ENCODE peak calls at places on chromosomes 5 and 9, in seven cellular contexts. One of them, this sample, is unnamed.
A peak's percentile ranks its signal among the peaks of the same experiment; 100 is the strongest.

GRCh38 chr5:53820119-53820801 is 259.8 kb downstream of the NDUFS4 start:
- DNase-seq in colonic mucosa: no peak
- DNase-seq in mammary epithelial cell: no peak
- DNase-seq in SK-N-MC: no peak
- DNase-seq in T-helper 17 cell: no peak
- DNase-seq in PC-9: no peak
- DNase-seq in left ventricle myocardium inferior: no peak
- DNase-seq in this sample: no peak

GRCh38 chr5:159936686-159937329 is 20.5 kb downstream of the ADRA1B start:
- DNase-seq in colonic mucosa: no peak
- DNase-seq in mammary epithelial cell: peak; percentile 91
- DNase-seq in SK-N-MC: no peak
- DNase-seq in T-helper 17 cell: no peak
- DNase-seq in PC-9: no peak
- DNase-seq in left ventricle myocardium inferior: no peak
- DNase-seq in this sample: no peak

GRCh38 chr9:129211686-129212085 is 33.6 kb upstream of the IER5L start:
- DNase-seq in colonic mucosa: no peak
- DNase-seq in mammary epithelial cell: no peak
- DNase-seq in SK-N-MC: no peak
- DNase-seq in T-helper 17 cell: no peak
- DNase-seq in PC-9: no peak
- DNase-seq in left ventricle myocardium inferior: no peak
- DNase-seq in this sample: no peak

GRCh38 chr9:113687680-113688371 is 188.3 kb upstream of the ZNF618 start:
- DNase-seq in colonic mucosa: no peak
- DNase-seq in mammary epithelial cell: no peak
- DNase-seq in SK-N-MC: no peak
- DNase-seq in T-helper 17 cell: no peak
- DNase-seq in PC-9: no peak
- DNase-seq in left ventricle myocardium inferior: no peak
- DNase-seq in this sample: no peak

GRCh38 chr9:90642570-90643539 is at the start of gene DIRAS2:
- DNase-seq in colonic mucosa: peak; percentile 27
- DNase-seq in mammary epithelial cell: peak; percentile 59
- DNase-seq in SK-N-MC: no peak
- DNase-seq in T-helper 17 cell: no peak
- DNase-seq in PC-9: peak; percentile 72
- DNase-seq in left ventricle myocardium inferior: peak; percentile 22
- DNase-seq in this sample: no peak

GRCh38 chr5:69329905-69330489 is 2.6 kb downstream of the CCDC125 start:
- DNase-seq in colonic mucosa: no peak
- DNase-seq in mammary epithelial cell: no peak
- DNase-seq in SK-N-MC: no peak
- DNase-seq in T-helper 17 cell: no peak
- DNase-seq in PC-9: peak; percentile 49
- DNase-seq in left ventricle myocardium inferior: no peak
- DNase-seq in this sample: no peak

GRCh38 chr5:159231167-159231566 is 21.8 kb upstream of the RNF145 start:
- DNase-seq in colonic mucosa: no peak
- DNase-seq in mammary epithelial cell: no peak
- DNase-seq in SK-N-MC: no peak
- DNase-seq in T-helper 17 cell: no peak
- DNase-seq in PC-9: no peak
- DNase-seq in left ventricle myocardium inferior: no peak
- DNase-seq in this sample: no peak

GRCh38 chr9:132214027-132214622 is 52.3 kb downstream of the NTNG2 start:
- DNase-seq in colonic mucosa: no peak
- DNase-seq in mammary epithelial cell: peak; percentile 79
- DNase-seq in SK-N-MC: no peak
- DNase-seq in T-helper 17 cell: no peak
- DNase-seq in PC-9: peak; percentile 42
- DNase-seq in left ventricle myocardium inferior: peak; percentile 79
- DNase-seq in this sample: peak; percentile 59

GRCh38 chr5:32231929-32232328 is 57.8 kb upstream of the GOLPH3 start:
- DNase-seq in colonic mucosa: no peak
- DNase-seq in mammary epithelial cell: no peak
- DNase-seq in SK-N-MC: no peak
- DNase-seq in T-helper 17 cell: no peak
- DNase-seq in PC-9: no peak
- DNase-seq in left ventricle myocardium inferior: no peak
- DNase-seq in this sample: no peak

GRCh38 chr5:54793612-54794436 is 191.6 kb downstream of the ESM1 start:
- DNase-seq in colonic mucosa: no peak
- DNase-seq in mammary epithelial cell: no peak
- DNase-seq in SK-N-MC: no peak
- DNase-seq in T-helper 17 cell: no peak
- DNase-seq in PC-9: no peak
- DNase-seq in left ventricle myocardium inferior: no peak
- DNase-seq in this sample: no peak

GRCh38 chr9:35258665-35259474 is 97.1 kb downstream of the UNC13B start:
- DNase-seq in colonic mucosa: peak; percentile 78
- DNase-seq in mammary epithelial cell: peak; percentile 51
- DNase-seq in SK-N-MC: peak; percentile 52
- DNase-seq in T-helper 17 cell: peak; percentile 21
- DNase-seq in PC-9: peak; percentile 11
- DNase-seq in left ventricle myocardium inferior: peak; percentile 70
- DNase-seq in this sample: no peak

GRCh38 chr5:54743997-54744788 is 226.6 kb downstream of the SNX18 start:
- DNase-seq in colonic mucosa: peak; percentile 30
- DNase-seq in mammary epithelial cell: peak; percentile 95
- DNase-seq in SK-N-MC: peak; percentile 98
- DNase-seq in T-helper 17 cell: no peak
- DNase-seq in PC-9: peak; percentile 52
- DNase-seq in left ventricle myocardium inferior: no peak
- DNase-seq in this sample: no peak

GRCh38 chr5:96151891-96152290 is 190.2 kb upstream of the ELL2 start:
- DNase-seq in colonic mucosa: no peak
- DNase-seq in mammary epithelial cell: no peak
- DNase-seq in SK-N-MC: no peak
- DNase-seq in T-helper 17 cell: no peak
- DNase-seq in PC-9: no peak
- DNase-seq in left ventricle myocardium inferior: no peak
- DNase-seq in this sample: no peak

GRCh38 chr5:160929343-160929742 is 77.3 kb upstream of the ATP10B start:
- DNase-seq in colonic mucosa: peak; percentile 88
- DNase-seq in mammary epithelial cell: no peak
- DNase-seq in SK-N-MC: no peak
- DNase-seq in T-helper 17 cell: no peak
- DNase-seq in PC-9: no peak
- DNase-seq in left ventricle myocardium inferior: no peak
- DNase-seq in this sample: no peak

GRCh38 chr9:107587175-107587963 is 97.8 kb upstream of the KLF4 start:
- DNase-seq in colonic mucosa: peak; percentile 91
- DNase-seq in mammary epithelial cell: no peak
- DNase-seq in SK-N-MC: no peak
- DNase-seq in T-helper 17 cell: no peak
- DNase-seq in PC-9: peak; percentile 39
- DNase-seq in left ventricle myocardium inferior: peak; percentile 50
- DNase-seq in this sample: no peak

GRCh38 chr9:126032135-126032534 is 285.0 kb downstream of the PBX3 start:
- DNase-seq in colonic mucosa: no peak
- DNase-seq in mammary epithelial cell: no peak
- DNase-seq in SK-N-MC: no peak
- DNase-seq in T-helper 17 cell: no peak
- DNase-seq in PC-9: no peak
- DNase-seq in left ventricle myocardium inferior: no peak
- DNase-seq in this sample: no peak

GRCh38 chr5:170467000-170467707 is 36.7 kb upstream of the KCNIP1 start:
- DNase-seq in colonic mucosa: no peak
- DNase-seq in mammary epithelial cell: peak; percentile 94
- DNase-seq in SK-N-MC: no peak
- DNase-seq in T-helper 17 cell: no peak
- DNase-seq in PC-9: no peak
- DNase-seq in left ventricle myocardium inferior: no peak
- DNase-seq in this sample: no peak

GRCh38 chr9:128822407-128823042 is 4.2 kb downstream of the ENDOG start:
- DNase-seq in colonic mucosa: no peak
- DNase-seq in mammary epithelial cell: no peak
- DNase-seq in SK-N-MC: no peak
- DNase-seq in T-helper 17 cell: no peak
- DNase-seq in PC-9: no peak
- DNase-seq in left ventricle myocardium inferior: no peak
- DNase-seq in this sample: no peak

GRCh38 chr9:131008909-131009618 is at the start of gene LAMC3:
- DNase-seq in colonic mucosa: no peak
- DNase-seq in mammary epithelial cell: no peak
- DNase-seq in SK-N-MC: no peak
- DNase-seq in T-helper 17 cell: no peak
- DNase-seq in PC-9: peak; percentile 17
- DNase-seq in left ventricle myocardium inferior: no peak
- DNase-seq in this sample: no peak

GRCh38 chr5:180084638-180085561 is 13.3 kb upstream of the RNF130 start:
- DNase-seq in colonic mucosa: peak; percentile 86
- DNase-seq in mammary epithelial cell: no peak
- DNase-seq in SK-N-MC: no peak
- DNase-seq in T-helper 17 cell: no peak
- DNase-seq in PC-9: peak; percentile 79
- DNase-seq in left ventricle myocardium inferior: no peak
- DNase-seq in this sample: peak; percentile 53

GRCh38 chr9:138022121-138022741 is 144.6 kb downstream of the CACNA1B start:
- DNase-seq in colonic mucosa: no peak
- DNase-seq in mammary epithelial cell: peak; percentile 15
- DNase-seq in SK-N-MC: no peak
- DNase-seq in T-helper 17 cell: no peak
- DNase-seq in PC-9: no peak
- DNase-seq in left ventricle myocardium inferior: no peak
- DNase-seq in this sample: peak; percentile 47

GRCh38 chr9:96515629-96516470 is 65.9 kb downstream of the HABP4 start:
- DNase-seq in colonic mucosa: no peak
- DNase-seq in mammary epithelial cell: no peak
- DNase-seq in SK-N-MC: no peak
- DNase-seq in T-helper 17 cell: no peak
- DNase-seq in PC-9: no peak
- DNase-seq in left ventricle myocardium inferior: no peak
- DNase-seq in this sample: no peak

GRCh38 chr5:58849995-58850667 is 267.3 kb downstream of the RAB3C start:
- DNase-seq in colonic mucosa: peak; percentile 28
- DNase-seq in mammary epithelial cell: peak; percentile 9
- DNase-seq in SK-N-MC: peak; percentile 35
- DNase-seq in T-helper 17 cell: no peak
- DNase-seq in PC-9: peak; percentile 39
- DNase-seq in left ventricle myocardium inferior: no peak
- DNase-seq in this sample: no peak

GRCh38 chr5:172421-172820 is 18.9 kb upstream of the LRRC14B start:
- DNase-seq in colonic mucosa: no peak
- DNase-seq in mammary epithelial cell: no peak
- DNase-seq in SK-N-MC: no peak
- DNase-seq in T-helper 17 cell: no peak
- DNase-seq in PC-9: no peak
- DNase-seq in left ventricle myocardium inferior: no peak
- DNase-seq in this sample: peak; percentile 52

GRCh38 chr5:35842856-35843255 is 13.8 kb upstream of the IL7R start:
- DNase-seq in colonic mucosa: no peak
- DNase-seq in mammary epithelial cell: no peak
- DNase-seq in SK-N-MC: no peak
- DNase-seq in T-helper 17 cell: no peak
- DNase-seq in PC-9: no peak
- DNase-seq in left ventricle myocardium inferior: no peak
- DNase-seq in this sample: no peak
- H3K9me3 ChIP-seq in colonic mucosa: no peaks in the 10 kb centered on the region
- H3K9me3 ChIP-seq in mammary epithelial cell: peaks cover 7% of the 10 kb centered on the region
- H3K9me3 ChIP-seq in SK-N-MC: no peaks in the 10 kb centered on the region
- H3K9me3 ChIP-seq in T-helper 17 cell: no peaks in the 10 kb centered on the region
- H3K9me3 ChIP-seq in PC-9: peaks cover 11% of the 10 kb centered on the region
- H3K9me3 ChIP-seq in left ventricle myocardium inferior: peaks cover 21% of the 10 kb centered on the region
- H3K9me3 ChIP-seq in this sample: no peaks in the 10 kb centered on the region

GRCh38 chr5:38574009-38574408 is 17.6 kb upstream of the LIFR start:
- DNase-seq in colonic mucosa: no peak
- DNase-seq in mammary epithelial cell: no peak
- DNase-seq in SK-N-MC: no peak
- DNase-seq in T-helper 17 cell: no peak
- DNase-seq in PC-9: no peak
- DNase-seq in left ventricle myocardium inferior: no peak
- DNase-seq in this sample: no peak

GRCh38 chr5:38563624-38564023 is 7.2 kb upstream of the LIFR start:
- DNase-seq in colonic mucosa: no peak
- DNase-seq in mammary epithelial cell: no peak
- DNase-seq in SK-N-MC: no peak
- DNase-seq in T-helper 17 cell: no peak
- DNase-seq in PC-9: no peak
- DNase-seq in left ventricle myocardium inferior: no peak
- DNase-seq in this sample: no peak

GRCh38 chr5:38569180-38569579 is 12.7 kb upstream of the LIFR start:
- DNase-seq in colonic mucosa: no peak
- DNase-seq in mammary epithelial cell: no peak
- DNase-seq in SK-N-MC: no peak
- DNase-seq in T-helper 17 cell: no peak
- DNase-seq in PC-9: no peak
- DNase-seq in left ventricle myocardium inferior: no peak
- DNase-seq in this sample: no peak
- H3K9me3 ChIP-seq in colonic mucosa: no peaks in the 10 kb centered on the region
- H3K9me3 ChIP-seq in mammary epithelial cell: no peaks in the 10 kb centered on the region
- H3K9me3 ChIP-seq in SK-N-MC: no peaks in the 10 kb centered on the region
- H3K9me3 ChIP-seq in T-helper 17 cell: no peaks in the 10 kb centered on the region
- H3K9me3 ChIP-seq in PC-9: no peaks in the 10 kb centered on the region
- H3K9me3 ChIP-seq in left ventricle myocardium inferior: no peaks in the 10 kb centered on the region
- H3K9me3 ChIP-seq in this sample: no peaks in the 10 kb centered on the region

DNA sequence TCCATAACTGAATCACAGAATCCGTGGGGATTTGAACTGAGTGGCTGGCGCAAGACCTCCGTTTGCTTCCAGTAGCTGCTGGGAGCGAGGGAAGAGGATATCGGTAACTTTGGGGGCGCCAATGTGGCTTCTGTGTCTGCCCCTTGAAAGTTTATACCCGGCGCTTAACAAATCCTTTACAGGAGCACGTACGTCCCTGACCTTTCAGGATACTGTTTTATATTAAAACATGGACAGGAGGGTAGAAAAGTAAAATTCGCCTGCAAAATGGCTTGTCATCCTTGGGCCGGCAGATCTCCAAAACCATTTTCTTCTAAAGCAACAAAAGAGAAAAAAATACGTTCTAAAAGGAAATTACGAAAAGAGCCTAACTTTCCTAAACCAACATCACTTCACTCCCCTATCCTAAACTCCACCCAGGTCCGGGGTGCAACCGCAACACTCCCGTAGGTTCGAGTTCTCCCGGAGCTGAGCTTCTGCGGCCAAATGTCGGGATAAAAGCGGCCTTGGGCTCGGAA is 656 bp upstream of the DMRT3 start:
- DNase-seq in colonic mucosa: no peak
- DNase-seq in mammary epithelial cell: no peak
- DNase-seq in SK-N-MC: no peak
- DNase-seq in T-helper 17 cell: no peak
- DNase-seq in PC-9: no peak
- DNase-seq in left ventricle myocardium inferior: no peak
- DNase-seq in this sample: no peak
- H3K9me3 ChIP-seq in colonic mucosa: no peaks in the 10 kb centered on the region
- H3K9me3 ChIP-seq in mammary epithelial cell: peaks cover 10% of the 10 kb centered on the region
- H3K9me3 ChIP-seq in SK-N-MC: no peaks in the 10 kb centered on the region
- H3K9me3 ChIP-seq in T-helper 17 cell: no peaks in the 10 kb centered on the region
- H3K9me3 ChIP-seq in PC-9: no peaks in the 10 kb centered on the region
- H3K9me3 ChIP-seq in left ventricle myocardium inferior: no peaks in the 10 kb centered on the region
- H3K9me3 ChIP-seq in this sample: no peaks in the 10 kb centered on the region

DNA sequence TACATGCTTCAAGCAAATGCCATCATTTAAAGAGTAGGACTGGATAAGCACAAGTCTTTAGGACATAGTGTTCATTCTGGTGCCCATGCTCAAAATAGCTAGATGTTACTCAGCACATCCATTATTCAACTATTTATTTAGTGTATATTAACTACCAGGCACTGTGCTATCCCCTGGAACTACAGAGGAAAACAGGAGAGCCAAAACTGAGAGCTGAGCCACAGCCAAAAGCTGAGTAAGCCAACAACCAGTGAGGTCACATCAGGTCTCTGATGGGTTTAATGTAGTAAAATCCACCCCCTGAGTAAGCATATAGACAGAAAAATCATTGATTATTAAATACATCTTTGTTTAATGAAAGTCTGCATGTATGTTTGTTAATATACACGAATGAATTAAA is 469.3 kb upstream of the DMAC1 start:
- DNase-seq in colonic mucosa: no peak
- DNase-seq in mammary epithelial cell: no peak
- DNase-seq in SK-N-MC: no peak
- DNase-seq in T-helper 17 cell: no peak
- DNase-seq in PC-9: no peak
- DNase-seq in left ventricle myocardium inferior: no peak
- DNase-seq in this sample: no peak
- H3K9me3 ChIP-seq in colonic mucosa: no peaks in the 10 kb centered on the region
- H3K9me3 ChIP-seq in mammary epithelial cell: peaks cover 4% of the 10 kb centered on the region
- H3K9me3 ChIP-seq in SK-N-MC: no peaks in the 10 kb centered on the region
- H3K9me3 ChIP-seq in T-helper 17 cell: no peaks in the 10 kb centered on the region
- H3K9me3 ChIP-seq in PC-9: no peaks in the 10 kb centered on the region
- H3K9me3 ChIP-seq in left ventricle myocardium inferior: peaks cover 23% of the 10 kb centered on the region
- H3K9me3 ChIP-seq in this sample: no peaks in the 10 kb centered on the region